ENCODE peak calls at places on chromosome 19, in four cellular contexts. One of them, this sample, is unnamed.
A peak's percentile ranks its signal among the peaks of the same experiment; 100 is the strongest.

GRCh38 chr19:19261350-19262189 is 11.5 kb downstream of the TM6SF2 start:
- DNase-seq in caudate nucleus: no peak
- DNase-seq in RWPE1: no peak
- DNase-seq in effector memory CD4-positive, alpha-beta T cell: no peak
- DNase-seq in this sample: no peak

GRCh38 chr19:33628921-33629825 is 7.4 kb downstream of the CHST8 start:
- DNase-seq in caudate nucleus: no peak
- DNase-seq in RWPE1: no peak
- DNase-seq in effector memory CD4-positive, alpha-beta T cell: no peak
- DNase-seq in this sample: no peak

GRCh38 chr19:12293771-12294307 is 844 bp downstream of the ZNF44 start:
- DNase-seq in caudate nucleus: no peak
- DNase-seq in RWPE1: peak; percentile 58
- DNase-seq in effector memory CD4-positive, alpha-beta T cell: peak; percentile 60
- DNase-seq in this sample: peak; percentile 94

GRCh38 chr19:56476671-56477428 is at the start of gene ZNF667:
- DNase-seq in caudate nucleus: peak; percentile 61
- DNase-seq in RWPE1: no peak
- DNase-seq in effector memory CD4-positive, alpha-beta T cell: no peak
- DNase-seq in this sample: no peak

GRCh38 chr19:11378319-11379189 is 4.1 kb downstream of the SWSAP1 start:
- DNase-seq in caudate nucleus: no peak
- DNase-seq in RWPE1: peak; percentile 89
- DNase-seq in effector memory CD4-positive, alpha-beta T cell: no peak
- DNase-seq in this sample: peak; percentile 15

GRCh38 chr19:17107546-17108452 is 32.2 kb downstream of the MYO9B start:
- DNase-seq in caudate nucleus: no peak
- DNase-seq in RWPE1: peak; percentile 99
- DNase-seq in effector memory CD4-positive, alpha-beta T cell: no peak
- DNase-seq in this sample: no peak

GRCh38 chr19:12090807-12091206 is 26.3 kb downstream of the ZNF844 start:
- DNase-seq in caudate nucleus: peak; percentile 23
- DNase-seq in RWPE1: no peak
- DNase-seq in effector memory CD4-positive, alpha-beta T cell: peak; percentile 27
- DNase-seq in this sample: peak; percentile 38

GRCh38 chr19:14536926-14537692 is 7.7 kb downstream of the TECR start:
- DNase-seq in caudate nucleus: no peak
- DNase-seq in RWPE1: peak; percentile 94
- DNase-seq in effector memory CD4-positive, alpha-beta T cell: no peak
- DNase-seq in this sample: peak; percentile 94

GRCh38 chr19:45103200-45103624 is 10.2 kb downstream of the PPP1R37 start:
- DNase-seq in caudate nucleus: no peak
- DNase-seq in RWPE1: no peak
- DNase-seq in effector memory CD4-positive, alpha-beta T cell: no peak
- DNase-seq in this sample: no peak

GRCh38 chr19:48881741-48882657 is 9.8 kb downstream of the PPP1R15A start:
- DNase-seq in caudate nucleus: no peak
- DNase-seq in RWPE1: no peak
- DNase-seq in effector memory CD4-positive, alpha-beta T cell: no peak
- DNase-seq in this sample: no peak

GRCh38 chr19:3543150-3544053 is 4.4 kb downstream of the TEKTIP1 start:
- DNase-seq in caudate nucleus: peak; percentile 57
- DNase-seq in RWPE1: no peak
- DNase-seq in effector memory CD4-positive, alpha-beta T cell: no peak
- DNase-seq in this sample: no peak

GRCh38 chr19:10617409-10618121 is 7.8 kb upstream of the SLC44A2 start:
- DNase-seq in caudate nucleus: no peak
- DNase-seq in RWPE1: peak; percentile 68
- DNase-seq in effector memory CD4-positive, alpha-beta T cell: no peak
- DNase-seq in this sample: no peak

GRCh38 chr19:33819875-33820781 is 23.5 kb downstream of the KCTD15 start:
- DNase-seq in caudate nucleus: no peak
- DNase-seq in RWPE1: peak; percentile 90
- DNase-seq in effector memory CD4-positive, alpha-beta T cell: peak; percentile 53
- DNase-seq in this sample: peak; percentile 58

GRCh38 chr19:2208975-2209374 is 27.2 kb downstream of the PLEKHJ1 start:
- DNase-seq in caudate nucleus: no peak
- DNase-seq in RWPE1: no peak
- DNase-seq in effector memory CD4-positive, alpha-beta T cell: no peak
- DNase-seq in this sample: no peak

GRCh38 chr19:2210987-2211740 is 25.0 kb downstream of the PLEKHJ1 start:
- DNase-seq in caudate nucleus: no peak
- DNase-seq in RWPE1: no peak
- DNase-seq in effector memory CD4-positive, alpha-beta T cell: no peak
- DNase-seq in this sample: no peak

GRCh38 chr19:2209408-2209807 is 26.7 kb downstream of the PLEKHJ1 start:
- DNase-seq in caudate nucleus: no peak
- DNase-seq in RWPE1: no peak
- DNase-seq in effector memory CD4-positive, alpha-beta T cell: no peak
- DNase-seq in this sample: no peak

GRCh38 chr19:2207991-2208860 is 27.9 kb downstream of the PLEKHJ1 start:
- DNase-seq in caudate nucleus: no peak
- DNase-seq in RWPE1: no peak
- DNase-seq in effector memory CD4-positive, alpha-beta T cell: no peak
- DNase-seq in this sample: peak; percentile 60

GRCh38 chr19:2210206-2210605 is 25.9 kb downstream of the PLEKHJ1 start:
- DNase-seq in caudate nucleus: no peak
- DNase-seq in RWPE1: no peak
- DNase-seq in effector memory CD4-positive, alpha-beta T cell: no peak
- DNase-seq in this sample: no peak
- H3K27ac ChIP-seq in caudate nucleus: no peak overlapping the region
- H3K27ac ChIP-seq in RWPE1: peak overlapping the region; percentile 54
- H3K27ac ChIP-seq in effector memory CD4-positive, alpha-beta T cell: no peak overlapping the region
- H3K27ac ChIP-seq in this sample: no peak overlapping the region

GRCh38 chr19:38374332-38375097 is at the start of gene PSMD8:
- DNase-seq in caudate nucleus: peak; percentile 99
- DNase-seq in RWPE1: peak; percentile 97
- DNase-seq in effector memory CD4-positive, alpha-beta T cell: peak; percentile 99
- DNase-seq in this sample: peak; percentile 100

GRCh38 chr19:38375098-38375493 is 725 bp downstream of the PSMD8 start:
- DNase-seq in caudate nucleus: no peak
- DNase-seq in RWPE1: no peak
- DNase-seq in effector memory CD4-positive, alpha-beta T cell: no peak
- DNase-seq in this sample: no peak

GRCh38 chr19:38377052-38377451 is 2.7 kb downstream of the PSMD8 start:
- DNase-seq in caudate nucleus: no peak
- DNase-seq in RWPE1: no peak
- DNase-seq in effector memory CD4-positive, alpha-beta T cell: no peak
- DNase-seq in this sample: no peak

GRCh38 chr19:38375748-38376147 is 1.4 kb downstream of the PSMD8 start:
- DNase-seq in caudate nucleus: no peak
- DNase-seq in RWPE1: no peak
- DNase-seq in effector memory CD4-positive, alpha-beta T cell: no peak
- DNase-seq in this sample: no peak

GRCh38 chr19:38376576-38376975 is 2.2 kb downstream of the PSMD8 start:
- DNase-seq in caudate nucleus: no peak
- DNase-seq in RWPE1: no peak
- DNase-seq in effector memory CD4-positive, alpha-beta T cell: no peak
- DNase-seq in this sample: no peak
- H3K27ac ChIP-seq in caudate nucleus: no peak overlapping the region
- H3K27ac ChIP-seq in RWPE1: peak overlapping the region; percentile 88
- H3K27ac ChIP-seq in effector memory CD4-positive, alpha-beta T cell: no peak overlapping the region
- H3K27ac ChIP-seq in this sample: no peak overlapping the region

DNA sequence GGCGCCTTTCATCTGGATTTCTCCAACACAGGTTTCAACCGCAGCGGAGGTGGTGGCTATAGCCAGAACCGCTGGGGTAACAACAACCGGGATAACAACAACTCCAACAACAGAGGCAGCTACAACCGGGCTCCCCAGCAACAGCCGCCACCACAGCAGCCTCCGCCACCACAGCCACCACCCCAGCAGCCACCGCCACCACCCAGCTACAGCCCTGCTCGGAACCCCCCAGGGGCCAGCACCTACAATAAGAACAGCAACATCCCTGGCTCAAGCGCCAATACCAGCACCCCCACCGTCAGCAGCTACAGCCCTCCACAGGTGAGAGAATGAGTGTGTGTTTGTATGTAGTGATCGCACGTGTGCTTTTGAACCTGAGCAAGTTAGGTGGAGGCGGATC is 6.0 kb upstream of the CCDC97 start:
- DNase-seq in caudate nucleus: no peak
- DNase-seq in RWPE1: no peak
- DNase-seq in effector memory CD4-positive, alpha-beta T cell: no peak
- DNase-seq in this sample: no peak
- H3K27ac ChIP-seq in caudate nucleus: no peak overlapping the region
- H3K27ac ChIP-seq in RWPE1: peak overlapping the region; percentile 31
- H3K27ac ChIP-seq in effector memory CD4-positive, alpha-beta T cell: peak overlapping the region; percentile 94
- H3K27ac ChIP-seq in this sample: no peak overlapping the region

DNA sequence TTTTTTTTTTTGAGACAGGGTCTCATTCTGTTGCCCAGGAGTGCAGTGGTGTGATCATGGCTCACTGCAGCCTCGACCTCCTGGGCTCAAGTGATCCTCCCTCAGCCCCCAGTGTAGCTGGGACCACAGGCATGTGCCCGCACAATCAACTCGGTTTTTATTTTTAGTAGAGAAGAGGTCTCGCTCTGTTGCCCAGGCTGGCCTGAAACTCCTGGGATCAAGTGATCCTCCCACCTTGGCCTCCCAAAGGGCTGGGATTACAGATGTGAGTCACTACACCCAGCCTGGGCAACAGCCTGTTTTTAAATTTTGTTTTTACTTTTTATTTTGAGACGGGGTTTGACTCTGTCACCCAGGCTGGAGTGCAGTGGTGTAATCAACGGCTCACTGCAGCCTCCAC is 2.3 kb upstream of the KDM4B start:
- DNase-seq in caudate nucleus: no peak
- DNase-seq in RWPE1: no peak
- DNase-seq in effector memory CD4-positive, alpha-beta T cell: no peak
- DNase-seq in this sample: no peak
- H3K27ac ChIP-seq in caudate nucleus: no peak overlapping the region
- H3K27ac ChIP-seq in RWPE1: peak overlapping the region; percentile 67
- H3K27ac ChIP-seq in effector memory CD4-positive, alpha-beta T cell: no peak overlapping the region
- H3K27ac ChIP-seq in this sample: no peak overlapping the region

GRCh38 chr19:53177986-53178385 is 15.2 kb downstream of the ZNF665 start:
- DNase-seq in caudate nucleus: no peak
- DNase-seq in RWPE1: no peak
- DNase-seq in effector memory CD4-positive, alpha-beta T cell: no peak
- DNase-seq in this sample: no peak

GRCh38 chr19:53182202-53182601 is 11.0 kb downstream of the ZNF665 start:
- DNase-seq in caudate nucleus: no peak
- DNase-seq in RWPE1: no peak
- DNase-seq in effector memory CD4-positive, alpha-beta T cell: no peak
- DNase-seq in this sample: no peak

DNA sequence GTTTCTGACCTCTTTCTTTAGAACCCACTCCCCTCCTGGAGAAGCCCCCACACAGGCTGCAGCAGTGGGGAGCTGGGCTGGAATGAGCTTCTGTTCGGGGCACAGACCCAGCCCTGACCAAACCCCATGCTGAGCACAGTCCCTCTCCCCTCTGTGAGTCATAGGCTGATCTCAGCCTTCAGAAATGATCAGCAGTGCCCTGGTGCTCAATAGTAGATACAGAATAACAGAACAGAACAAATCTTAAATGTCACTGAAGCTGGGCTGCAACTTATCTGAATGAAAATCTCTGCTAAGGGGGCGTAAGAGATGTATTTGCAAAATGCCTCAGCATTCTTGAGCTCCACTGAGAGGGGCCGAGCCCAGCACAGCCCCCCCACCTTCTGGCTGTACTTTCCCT is 10.0 kb downstream of the ZNF665 start:
- DNase-seq in caudate nucleus: no peak
- DNase-seq in RWPE1: no peak
- DNase-seq in effector memory CD4-positive, alpha-beta T cell: no peak
- DNase-seq in this sample: no peak
- H3K27ac ChIP-seq in caudate nucleus: no peak overlapping the region
- H3K27ac ChIP-seq in RWPE1: no peak overlapping the region
- H3K27ac ChIP-seq in effector memory CD4-positive, alpha-beta T cell: no peak overlapping the region
- H3K27ac ChIP-seq in this sample: no peak overlapping the region

DNA sequence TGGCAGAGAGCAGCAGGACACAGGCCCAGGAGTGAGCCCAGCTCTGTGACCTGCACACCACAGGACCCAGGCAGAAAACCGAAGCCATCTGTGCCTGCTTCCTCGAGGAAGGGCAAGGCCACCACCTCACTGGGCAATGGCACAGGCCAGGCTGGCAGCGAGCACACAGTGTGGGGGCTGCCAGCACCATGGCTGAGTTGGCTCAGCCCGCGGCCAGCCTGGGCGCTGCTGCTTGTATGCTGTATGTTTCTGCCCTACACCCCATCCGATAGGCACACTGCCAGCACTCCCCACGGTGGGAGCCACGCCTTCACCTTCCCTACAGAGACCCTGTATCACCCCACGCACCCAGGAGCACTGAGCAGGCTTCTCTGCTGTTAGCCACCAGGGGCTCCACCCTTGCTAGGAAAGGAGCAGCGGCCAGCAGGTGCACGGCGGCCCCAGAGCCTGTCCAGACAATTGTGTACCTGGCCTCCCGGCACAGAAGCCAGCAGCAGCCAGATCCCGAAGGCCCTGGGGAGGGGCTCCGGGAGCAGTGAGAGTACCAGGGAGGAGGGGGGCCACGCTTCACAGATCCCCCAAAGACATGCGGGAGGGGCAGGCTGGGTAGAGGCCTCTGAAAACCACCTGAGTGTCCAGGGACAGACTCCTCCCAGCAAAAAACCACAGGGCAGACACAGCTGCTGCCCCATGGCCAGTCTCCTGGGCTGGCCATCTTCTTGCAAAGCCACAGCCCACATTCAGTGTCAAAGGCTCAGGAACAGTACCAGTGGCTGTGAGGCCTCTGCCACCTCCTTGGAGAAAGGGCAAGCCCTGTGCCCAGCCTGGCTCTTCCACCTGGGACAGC is 56.1 kb downstream of the MLLT1 start:
- DNase-seq in caudate nucleus: no peak
- DNase-seq in RWPE1: no peak
- DNase-seq in effector memory CD4-positive, alpha-beta T cell: no peak
- DNase-seq in this sample: peak; percentile 21
- H3K27ac ChIP-seq in caudate nucleus: no peak overlapping the region
- H3K27ac ChIP-seq in RWPE1: peak overlapping the region; percentile 91
- H3K27ac ChIP-seq in effector memory CD4-positive, alpha-beta T cell: no peak overlapping the region
- H3K27ac ChIP-seq in this sample: no peak overlapping the region

GRCh38 chr19:41217741-41218140 is 1.3 kb upstream of the AXL start:
- DNase-seq in caudate nucleus: no peak
- DNase-seq in RWPE1: no peak
- DNase-seq in effector memory CD4-positive, alpha-beta T cell: no peak
- DNase-seq in this sample: no peak
- H3K27ac ChIP-seq in caudate nucleus: peak overlapping the region; percentile 53
- H3K27ac ChIP-seq in RWPE1: peak overlapping the region; percentile 98
- H3K27ac ChIP-seq in effector memory CD4-positive, alpha-beta T cell: no peak overlapping the region
- H3K27ac ChIP-seq in this sample: no peak overlapping the region